ENCODE peak calls at places on chromosomes 1 and 21, in four cellular contexts. Q is HepG2, B is SK-N-SH, D is GM12878. U is an unnamed sample.

GRCh38 chr1:76950306-76950705 is 83.0 kb downstream of the ST6GALNAC5 start:
- DNase-seq in Q (no peak), B (no peak), D (no peak), U (no peak)

GRCh38 chr1:230867903-230868735 is at the start of gene C1orf198:
- DNase-seq in D (no peak), Q (peak), B (peak), U (peak)

GRCh38 chr21:8990326-8991087 is 1530.9 kb upstream of the TPTE start:
- DNase-seq in Q (peak), B (no peak), D (no peak), U (no peak)

GRCh38 chr1:27727126-27727525 is 1.4 kb downstream of the FAM76A start:
- DNase-seq in D (no peak), B (no peak), Q (no peak), U (no peak)

GRCh38 chr1:19165501-19165900 is 44.6 kb downstream of the UBR4 start:
- DNase-seq in Q (no peak), D (no peak), B (no peak), U (no peak)

GRCh38 chr1:214957330-214958137 is 125.0 kb upstream of the KCNK2 start:
- DNase-seq in Q (no peak), B (no peak), D (no peak), U (peak)

GRCh38 chr1:221794079-221794670 is 52.3 kb upstream of the DUSP10 start:
- DNase-seq in B (no peak), Q (no peak), D (peak), U (no peak)

GRCh38 chr1:113415256-113416189 is 25.2 kb downstream of the MAGI3 start:
- DNase-seq in Q (no peak), D (no peak), B (no peak), U (no peak)

GRCh38 chr21:35974801-35975200 is 85.5 kb downstream of the SETD4 start:
- DNase-seq in Q (peak), B (no peak), D (no peak), U (no peak)

GRCh38 chr1:41461790-41462679 is 22.4 kb downstream of the EDN2 start:
- DNase-seq in D (no peak), B (no peak), Q (peak), U (no peak)

GRCh38 chr1:180923024-180923841 is 10.5 kb downstream of the KIAA1614 start:
- DNase-seq in Q (peak), D (peak), B (no peak), U (no peak)

GRCh38 chr1:901108-901859 is 22.4 kb upstream of the SAMD11 start:
- DNase-seq in B (no peak), D (no peak), Q (no peak), U (no peak)

GRCh38 chr21:36478941-36479340 is 981 bp downstream of the CLDN14 start:
- DNase-seq in B (no peak), Q (no peak), D (no peak), U (peak)

GRCh38 chr1:16048573-16049189 is 5.1 kb downstream of the CLCNKB start:
- DNase-seq in B (peak), Q (no peak), D (no peak), U (no peak)

GRCh38 chr1:205933672-205934618 is 9.3 kb downstream of the SLC26A9 start:
- DNase-seq in Q (peak), B (no peak), D (no peak), U (peak)

GRCh38 chr1:185646202-185646683 is 87.9 kb upstream of the HMCN1 start:
- DNase-seq in B (peak), Q (peak), D (no peak), U (peak)

GRCh38 chr1:94299627-94300552 is 62.5 kb upstream of the ARHGAP29 start:
- DNase-seq in D (no peak), B (no peak), Q (peak), U (no peak)

GRCh38 chr1:192610114-192610958 is 25.6 kb upstream of the RGS13 start:
- DNase-seq in B (peak), D (no peak), Q (no peak), U (peak)

DNA sequence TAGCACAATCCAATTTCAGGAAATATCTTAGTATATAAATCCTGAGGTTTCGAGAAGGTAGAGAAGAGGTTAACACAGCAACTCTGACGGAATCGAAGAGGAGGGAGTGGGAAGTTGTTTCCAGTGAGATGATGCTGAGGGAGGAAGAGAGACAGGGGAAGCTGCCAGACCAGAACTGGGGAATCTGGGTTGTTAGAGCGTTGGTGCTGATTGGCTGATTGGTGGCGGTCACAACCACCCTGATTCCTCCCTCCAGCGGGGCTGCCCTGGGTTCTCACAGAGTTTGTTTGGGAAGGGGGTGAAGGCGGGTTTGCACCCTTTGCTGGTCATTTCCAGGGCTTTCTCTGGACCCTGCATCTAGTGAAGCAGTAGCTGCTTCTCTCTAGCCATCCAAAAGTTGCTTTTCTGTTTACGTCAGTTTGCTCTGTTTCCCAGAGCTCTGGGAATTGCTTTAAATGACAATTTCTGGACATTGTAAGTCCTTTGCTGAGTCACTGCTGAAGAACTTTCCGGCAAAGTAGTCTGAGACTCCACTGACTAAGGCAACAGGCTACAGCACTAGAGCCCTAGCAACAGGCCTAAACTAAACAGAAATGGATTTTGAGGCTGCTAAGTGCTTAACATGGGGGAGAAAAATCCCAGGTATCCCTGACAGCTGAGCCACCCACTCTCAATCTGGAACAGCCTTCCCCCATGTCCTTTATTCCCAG is 90.1 kb downstream of the TENT5C start:
- DNase-seq in D (no peak), Q (no peak), B (no peak), U (peak)
- TF ChIP-seq PBX3 in D (no peak), Q (no peak), B (peak), U (no peak)

GRCh38 chr1:90725341-90725960 is 8.3 kb upstream of the BARHL2 start:
- DNase-seq in B (peak), D (no peak), Q (no peak), U (no peak)
- TF ChIP-seq PBX3 in B (no peak), D (no peak), Q (no peak), U (no peak)

GRCh38 chr1:55474168-55474786 is 259.1 kb upstream of the USP24 start:
- DNase-seq in B (no peak), Q (no peak), D (no peak), U (peak)
- TF ChIP-seq PBX3 in B (no peak), Q (no peak), D (no peak), U (no peak)

GRCh38 chr1:102838016-102838415 is 270.3 kb downstream of the COL11A1 start:
- DNase-seq in D (no peak), Q (no peak), B (no peak), U (no peak)

GRCh38 chr1:102836991-102837390 is 271.3 kb downstream of the COL11A1 start:
- DNase-seq in Q (no peak), B (no peak), D (no peak), U (no peak)

GRCh38 chr1:102837551-102837950 is 270.8 kb downstream of the COL11A1 start:
- DNase-seq in B (no peak), Q (no peak), D (no peak), U (no peak)

GRCh38 chr1:102834688-102835320 is 273.5 kb downstream of the COL11A1 start:
- DNase-seq in D (no peak), Q (no peak), B (no peak), U (no peak)

DNA sequence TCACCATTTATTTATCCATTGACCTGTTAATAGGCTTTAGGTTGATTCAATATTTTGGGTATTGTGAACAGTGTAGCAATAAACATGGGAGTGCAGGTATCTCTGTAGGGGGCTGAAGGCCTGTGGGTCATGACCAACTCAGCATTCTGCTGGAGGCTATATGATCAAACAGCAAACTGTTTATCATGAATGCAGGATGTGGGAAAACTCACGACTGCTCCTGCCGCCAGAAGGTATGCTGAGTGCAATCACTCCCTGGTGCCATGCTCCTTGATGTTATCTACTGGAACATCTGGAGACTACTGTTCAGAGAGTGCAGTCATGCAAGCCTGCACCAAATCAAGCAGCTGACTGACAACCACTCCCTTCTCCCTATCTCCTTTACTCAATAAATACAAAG is 275.2 kb downstream of the COL11A1 start:
- DNase-seq in B (no peak), Q (no peak), D (no peak), U (no peak)
- TF ChIP-seq PBX3 in B (no peak), Q (no peak), D (no peak), U (no peak)

GRCh38 chr1:23896491-23896890 is 16.7 kb downstream of the CNR2 start:
- DNase-seq in Q (no peak), B (no peak), D (no peak), U (no peak)
- TF ChIP-seq PBX3 in Q (no peak), B (no peak), D (no peak), U (no peak)